ENCODE peak calls at places on chromosomes 3 and 15, in nine cellular contexts. T is iris pigment epithelial cell; F is frontal cortex; Q is posterior cingulate gyrus; Z is GM12865; N is T-helper 2 cell; K is fibroblast of lung; W is activated CD4-positive, alpha-beta T cell treated with anti-CD3 and anti-CD28 coated beads for 1 hour; J is mammary epithelial cell. V is an unnamed sample.

GRCh38 chr15:69454953-69455352 is 2.3 kb downstream of the RPLP1 start:
- DNase-seq in J (no peak), N (no peak), Q (no peak), K (no peak), F (no peak), T (no peak), Z (no peak), W (no peak), V (no peak)

GRCh38 chr3:176953106-176954080 is 243.9 kb downstream of the TBL1XR1 start:
- DNase-seq in Z (no peak), Q (no peak), K (peak; percentile 51), N (no peak), F (no peak), J (no peak), T (peak; percentile 91), W (no peak), V (no peak)

GRCh38 chr15:20356444-20357138 is 185.0 kb downstream of the GOLGA6L6 start:
- DNase-seq in K (no peak), Z (peak; percentile 79), F (peak; percentile 86), Q (peak; percentile 89), W (peak; percentile 82), N (peak; percentile 73), T (no peak), J (no peak), V (no peak)

GRCh38 chr3:190306513-190307163 is 15.6 kb downstream of the CLDN1 start:
- DNase-seq in F (no peak), T (peak; percentile 92), Q (no peak), J (peak; percentile 86), K (peak; percentile 76), W (no peak), N (no peak), Z (no peak), V (no peak)

GRCh38 chr15:90099868-90100854 is 2.1 kb downstream of the IDH2 start:
- DNase-seq in J (peak; percentile 56), N (no peak), T (no peak), Z (peak; percentile 68), F (peak; percentile 50), Q (peak; percentile 54), W (no peak), K (no peak), V (no peak)

GRCh38 chr3:49647741-49648140 is 26.4 kb upstream of the APEH start:
- DNase-seq in Q (no peak), W (no peak), K (no peak), N (no peak), J (no peak), F (peak; percentile 46), T (no peak), Z (no peak), V (no peak)

GRCh38 chr3:108183971-108184370 is 38.3 kb downstream of the IFT57 start:
- DNase-seq in N (no peak), Z (no peak), T (no peak), J (no peak), F (no peak), K (peak; percentile 15), W (no peak), Q (no peak), V (no peak)

GRCh38 chr3:27927882-27928281 is 205.8 kb upstream of the EOMES start:
- DNase-seq in W (no peak), K (no peak), Q (no peak), J (no peak), F (no peak), Z (no peak), T (no peak), N (no peak), V (no peak)

GRCh38 chr3:169964176-169964575 is 2.4 kb upstream of the SEC62 start:
- DNase-seq in T (peak; percentile 68), J (peak; percentile 5), W (no peak), Z (no peak), K (no peak), N (no peak), F (no peak), Q (no peak), V (no peak)

GRCh38 chr3:29334652-29335189 is 53.9 kb downstream of the RBMS3 start:
- DNase-seq in Z (no peak), T (no peak), K (no peak), Q (no peak), J (no peak), N (no peak), F (no peak), W (no peak), V (no peak)

GRCh38 chr3:149566296-149566945 is 91.4 kb downstream of the WWTR1 start:
- DNase-seq in J (no peak), T (peak; percentile 47), Q (no peak), Z (no peak), W (no peak), K (peak; percentile 42), N (no peak), F (no peak), V (no peak)

GRCh38 chr3:18389108-18389733 is 35.9 kb downstream of the SATB1 start:
- DNase-seq in J (peak; percentile 8), F (no peak), Q (no peak), K (peak; percentile 26), N (no peak), Z (peak; percentile 16), T (peak; percentile 6), W (no peak), V (no peak)

GRCh38 chr3:126816323-126816722 is 112.3 kb downstream of the CHCHD6 start:
- DNase-seq in F (no peak), Q (no peak), N (no peak), J (no peak), Z (no peak), K (no peak), T (no peak), W (no peak), V (no peak)

GRCh38 chr3:129379582-129380358 is 48.7 kb downstream of the EFCAB12 start:
- DNase-seq in K (no peak), Z (no peak), W (no peak), F (no peak), N (no peak), Q (no peak), J (no peak), T (no peak), V (no peak)

GRCh38 chr3:109803274-109803673 is 465.9 kb upstream of the DPPA4 start:
- DNase-seq in F (no peak), K (no peak), Q (no peak), T (peak; percentile 7), W (no peak), Z (no peak), N (no peak), J (peak; percentile 8), V (no peak)

GRCh38 chr15:92806763-92807162 is 93.4 kb upstream of the CHD2 start:
- DNase-seq in Q (no peak), Z (no peak), N (no peak), F (no peak), K (no peak), T (no peak), J (no peak), W (no peak), V (no peak)

GRCh38 chr15:92882697-92883642 is 17.2 kb upstream of the CHD2 start:
- DNase-seq in W (no peak), J (no peak), N (peak; percentile 27), Z (peak; percentile 47), F (no peak), K (no peak), T (no peak), Q (peak; percentile 24), V (peak; percentile 99)

GRCh38 chr3:59772416-59773408 is 722.9 kb upstream of the CFAP20DC start:
- DNase-seq in W (peak; percentile 15), Z (peak; percentile 41), J (no peak), F (no peak), K (no peak), T (no peak), Q (no peak), N (peak; percentile 11), V (no peak)

GRCh38 chr15:63157891-63158431 is 684 bp upstream of the RPS27L start:
- DNase-seq in T (peak; percentile 88), Z (peak; percentile 69), J (peak; percentile 45), W (no peak), N (no peak), Q (peak; percentile 27), K (peak; percentile 87), F (peak; percentile 46), V (peak; percentile 52)